ENCODE peak calls at places on chromosomes 16 and 17, in four cellular contexts. P is lower leg skin, V is heart right ventricle, W is AG09309. A is an unnamed sample.

GRCh38 chr16:2773188-2773968 is 3.7 kb downstream of the ELOB start:
- DNase-seq in P (no peak), V (no peak), W (no peak), A (peak; percentile 53)

GRCh38 chr16:31200821-31201510 is 1.6 kb downstream of the PYCARD start:
- DNase-seq in P (no peak), V (no peak), W (no peak), A (peak; percentile 41)

GRCh38 chr17:63700528-63701441 is 860 bp upstream of the LIMD2 start:
- DNase-seq in P (peak; percentile 86), V (peak; percentile 75), W (no peak), A (no peak)

GRCh38 chr16:73232555-73233422 is 184.9 kb upstream of the ZFHX3 start:
- DNase-seq in P (no peak), V (peak; percentile 21), W (peak; percentile 74), A (no peak)

GRCh38 chr17:78197147-78197830 is 10.1 kb downstream of the AFMID start:
- DNase-seq in P (no peak), V (no peak), W (no peak), A (peak; percentile 58)

GRCh38 chr16:85088570-85089214 is 23.6 kb downstream of the CIBAR2 start:
- DNase-seq in P (peak; percentile 80), V (no peak), W (no peak), A (peak; percentile 24)

GRCh38 chr17:46739982-46740381 is 78.5 kb downstream of the WNT3 start:
- DNase-seq in P (no peak), V (no peak), W (no peak), A (no peak)

GRCh38 chr17:15914400-15915165 is 30.3 kb upstream of the ADORA2B start:
- DNase-seq in P (peak; percentile 45), V (no peak), W (no peak), A (peak; percentile 61)

GRCh38 chr16:58099097-58099955 is 29.9 kb downstream of the CFAP20 start:
- DNase-seq in P (no peak), V (no peak), W (no peak), A (no peak)

GRCh38 chr17:67434061-67434525 is 57.0 kb downstream of the PITPNC1 start:
- DNase-seq in P (peak; percentile 82), V (peak; percentile 31), W (no peak), A (no peak)

GRCh38 chr16:79307214-79307613 is 293.3 kb downstream of the MAF start:
- DNase-seq in P (peak; percentile 86), V (peak; percentile 48), W (no peak), A (no peak)

GRCh38 chr17:40978752-40979151 is 5.4 kb downstream of the KRT40 start:
- DNase-seq in P (no peak), V (no peak), W (no peak), A (peak; percentile 38)

GRCh38 chr17:73203135-73203787 is 10.4 kb downstream of the COG1 start:
- DNase-seq in P (peak; percentile 48), V (no peak), W (no peak), A (no peak)

GRCh38 chr16:27174798-27175197 is 28.5 kb upstream of the KDM8 start:
- DNase-seq in P (no peak), V (no peak), W (no peak), A (peak; percentile 83)

DNA sequence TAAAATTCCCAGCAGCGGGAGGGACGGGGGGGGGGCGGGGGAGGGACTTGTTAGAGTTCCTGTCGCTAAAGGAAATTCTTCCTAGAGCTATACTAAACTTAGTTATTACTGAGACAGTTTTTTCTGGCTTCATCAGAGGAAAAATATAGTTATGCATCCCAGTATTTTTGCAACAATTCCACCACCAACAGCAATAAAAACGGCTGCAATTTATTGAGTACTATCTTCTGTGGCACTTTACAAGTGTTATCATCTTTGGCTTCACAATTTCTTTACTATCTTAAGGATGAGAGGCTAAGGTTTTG is 6.9 kb upstream of the DHRS7B start:
- DNase-seq in P (no peak), V (no peak), W (no peak), A (no peak)
- TF ChIP-seq CTCF in P (no peak), V (no peak), W (no peak), A (no peak)

DNA sequence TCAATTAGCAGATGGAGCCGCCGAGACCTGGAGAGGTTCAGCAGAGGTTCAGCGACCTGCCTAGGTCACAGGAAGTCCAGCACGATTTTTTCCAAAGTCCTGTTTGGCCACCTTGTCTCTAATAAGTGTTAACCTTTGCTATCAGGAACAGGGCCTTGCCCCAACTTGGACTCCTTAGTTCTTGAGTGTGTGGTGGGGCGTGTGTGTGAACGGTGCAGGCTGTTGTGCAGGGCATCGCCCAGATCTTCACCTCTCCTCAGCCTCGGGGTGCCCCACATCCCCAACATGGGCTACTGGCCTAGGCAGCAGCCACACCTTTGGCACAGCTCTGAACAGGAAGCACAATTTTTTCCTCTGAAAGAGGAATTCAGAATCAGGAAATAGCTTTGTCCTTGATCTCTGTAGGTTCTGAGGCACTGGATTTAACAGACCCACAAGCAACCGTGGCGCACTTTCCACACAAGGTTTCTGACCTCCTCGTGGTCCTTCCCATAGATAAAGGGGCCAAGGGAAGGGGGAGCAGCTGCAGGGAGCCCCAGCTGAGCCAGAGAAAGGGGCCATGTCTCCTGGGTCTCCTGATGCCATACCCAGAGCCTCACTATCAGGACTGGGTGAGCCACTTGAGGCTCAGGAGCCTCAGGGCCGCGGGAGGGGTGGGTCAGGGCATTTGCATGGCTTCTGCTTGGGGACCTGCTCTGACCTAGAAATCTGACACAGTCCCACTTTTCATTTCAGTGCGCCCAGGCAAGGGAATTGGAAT is 10.4 kb downstream of the MPRIP start:
- DNase-seq in P (peak; percentile 81), V (no peak), W (no peak), A (no peak)
- TF ChIP-seq CTCF in P (no peak), V (no peak), W (no peak), A (no peak)

GRCh38 chr17:77146882-77147281 is 6.1 kb downstream of the SEC14L1 start:
- DNase-seq in P (no peak), V (peak; percentile 35), W (no peak), A (peak; percentile 59)
- TF ChIP-seq CTCF in P (no peak), V (peak; percentile 32), W (no peak), A (peak; percentile 51)

GRCh38 chr17:13575466-13575865 is 26.3 kb downstream of the HS3ST3A1 start:
- DNase-seq in P (no peak), V (no peak), W (no peak), A (no peak)
- TF ChIP-seq CTCF in P (no peak), V (no peak), W (no peak), A (no peak)